ENCODE peak calls at places on chromosomes 16 and 17, in nine cellular contexts. H is heart right ventricle; W is stimulated activated CD4-positive, alpha-beta T cell treated with anti-CD3 and anti-CD28 coated beads, Interleukin-12 subunit alpha, Interleukin-12 subunit beta, amount 100 ng/mL, for 4 hours; P is neural crest cell; J is nephron progenitor cell; A is GM10248; C is T follicular helper cell; O is tibial nerve; L is aorta. N is an unnamed sample.

GRCh38 chr16:1379863-1380174 is 28.1 kb downstream of the GNPTG start:
- DNase-seq in P (no peak), H (no peak), W (no peak), C (no peak), A (no peak), J (no peak), O (no peak), L (no peak), N (no peak)

GRCh38 chr17:64515419-64515818 is 8.6 kb downstream of the CEP95 start:
- DNase-seq in J (no peak), H (no peak), C (no peak), A (no peak), O (no peak), L (no peak), P (no peak), W (no peak), N (no peak)

GRCh38 chr16:84599528-84600202 is 18.2 kb downstream of the COTL1 start:
- DNase-seq in O (peak), W (peak), H (peak), P (peak), L (peak), A (peak), C (no peak), J (peak), N (no peak)

GRCh38 chr17:77616243-77616731 is 342.2 kb upstream of the TNRC6C start:
- DNase-seq in W (no peak), P (no peak), L (peak), J (no peak), O (no peak), A (no peak), H (no peak), C (no peak), N (no peak)

GRCh38 chr16:50599494-50599893 is 51.3 kb downstream of the NKD1 start:
- DNase-seq in J (no peak), P (no peak), W (no peak), C (no peak), O (no peak), L (peak), A (no peak), H (no peak), N (no peak)

GRCh38 chr17:42980766-42981397 is 517 bp downstream of the RUNDC1 start:
- DNase-seq in J (peak), C (peak), L (peak), P (peak), A (peak), H (peak), W (peak), O (no peak), N (peak)

GRCh38 chr17:8123695-8124349 is at the start of gene HES7:
- DNase-seq in L (no peak), P (peak), A (no peak), O (peak), W (peak), J (peak), H (no peak), C (no peak), N (no peak)

GRCh38 chr16:73846292-73846849 is 450.2 kb upstream of the PSMD7 start:
- DNase-seq in C (no peak), O (no peak), H (no peak), W (no peak), A (no peak), J (peak), P (no peak), L (no peak), N (no peak)

GRCh38 chr17:45231481-45232116 is 9.9 kb downstream of the FMNL1 start:
- DNase-seq in L (peak), O (no peak), C (no peak), P (no peak), W (no peak), J (peak), H (peak), A (no peak), N (no peak)